ENCODE peak calls at places on chromosomes 11 and 22, in six cellular contexts. V is tibial artery, I is BJ, E is ovary, Z is left ventricle myocardium inferior, U is gastrocnemius medialis. B is an unnamed sample.

GRCh38 chr11:35649984-35650383 is 12.6 kb upstream of the TRIM44 start:
- DNase-seq in V (no peak), U (no peak), E (no peak), Z (no peak), I (no peak), B (no peak)

GRCh38 chr11:97325693-97326092 is 935.9 kb downstream of the JRKL start:
- DNase-seq in U (no peak), V (no peak), Z (no peak), E (no peak), I (no peak), B (no peak)

GRCh38 chr11:76665921-76666351 is 4.6 kb downstream of the LRRC32 start:
- DNase-seq in V (no peak), E (no peak), Z (no peak), I (no peak), U (no peak), B (no peak)

GRCh38 chr11:47216141-47216798 is 1.5 kb downstream of the DDB2 start:
- DNase-seq in Z (no peak), I (peak; percentile 59), V (peak; percentile 78), E (peak; percentile 36), U (no peak), B (no peak)

GRCh38 chr22:27561301-27561820 is 240.2 kb downstream of the MN1 start:
- DNase-seq in Z (no peak), U (no peak), I (no peak), E (no peak), V (no peak), B (no peak)

GRCh38 chr22:17874231-17874630 is 100.0 kb upstream of the BID start:
- DNase-seq in E (no peak), V (no peak), U (no peak), I (no peak), Z (no peak), B (no peak)

GRCh38 chr11:109320595-109320994 is 101.4 kb upstream of the C11orf87 start:
- DNase-seq in V (no peak), Z (no peak), I (no peak), E (no peak), U (no peak), B (no peak)

GRCh38 chr11:64729851-64730382 is 6.9 kb upstream of the NRXN2 start:
- DNase-seq in I (no peak), Z (no peak), V (no peak), U (no peak), E (no peak), B (no peak)

GRCh38 chr11:119297938-119298337 is 19.0 kb downstream of the MCAM start:
- DNase-seq in V (no peak), U (no peak), Z (no peak), I (no peak), E (no peak), B (no peak)

GRCh38 chr11:12058425-12059115 is 50.1 kb upstream of the DKK3 start:
- DNase-seq in V (no peak), Z (no peak), U (no peak), E (no peak), I (no peak), B (no peak)

GRCh38 chr11:12808519-12808918 is 134.3 kb downstream of the TEAD1 start:
- DNase-seq in E (no peak), U (no peak), V (no peak), I (no peak), Z (no peak), B (no peak)

GRCh38 chr11:15177491-15177890 is 62.8 kb downstream of the INSC start:
- DNase-seq in I (no peak), Z (no peak), E (no peak), V (no peak), U (no peak), B (no peak)

GRCh38 chr22:46576556-46577351 is 39.3 kb upstream of the CELSR1 start:
- DNase-seq in I (no peak), V (no peak), E (peak; percentile 42), Z (peak; percentile 69), U (no peak), B (no peak)

GRCh38 chr11:123235117-123235686 is 40.2 kb upstream of the CLMP start:
- DNase-seq in U (no peak), E (peak; percentile 64), V (no peak), I (no peak), Z (peak; percentile 48), B (no peak)
- H3K4me3 ChIP-seq in U (no peak overlapping the region), E (no peak overlapping the region), V (no peak overlapping the region), I (no peak overlapping the region), Z (peak overlapping the region; percentile 0), B (no peak overlapping the region)

DNA sequence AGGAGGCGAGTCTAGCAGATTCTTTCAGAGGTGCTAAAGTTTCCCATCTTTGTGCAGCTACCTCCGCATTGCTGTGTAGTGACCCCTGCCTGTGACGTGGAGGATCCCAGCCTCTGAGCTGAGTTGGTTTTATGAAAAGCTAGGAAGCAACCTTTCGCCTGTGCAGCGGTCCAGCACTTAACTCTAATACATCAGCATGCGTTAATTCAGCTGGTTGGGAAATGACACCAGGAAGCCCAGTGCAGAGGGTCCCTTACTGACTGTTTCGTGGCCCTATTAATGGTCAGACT is 8.9 kb upstream of the SAMM50 start:
- DNase-seq in I (no peak), U (no peak), V (no peak), Z (no peak), E (no peak), B (no peak)
- TF ChIP-seq CTCF in I (no peak), U (no peak), V (no peak), Z (no peak), E (no peak), B (no peak)

DNA sequence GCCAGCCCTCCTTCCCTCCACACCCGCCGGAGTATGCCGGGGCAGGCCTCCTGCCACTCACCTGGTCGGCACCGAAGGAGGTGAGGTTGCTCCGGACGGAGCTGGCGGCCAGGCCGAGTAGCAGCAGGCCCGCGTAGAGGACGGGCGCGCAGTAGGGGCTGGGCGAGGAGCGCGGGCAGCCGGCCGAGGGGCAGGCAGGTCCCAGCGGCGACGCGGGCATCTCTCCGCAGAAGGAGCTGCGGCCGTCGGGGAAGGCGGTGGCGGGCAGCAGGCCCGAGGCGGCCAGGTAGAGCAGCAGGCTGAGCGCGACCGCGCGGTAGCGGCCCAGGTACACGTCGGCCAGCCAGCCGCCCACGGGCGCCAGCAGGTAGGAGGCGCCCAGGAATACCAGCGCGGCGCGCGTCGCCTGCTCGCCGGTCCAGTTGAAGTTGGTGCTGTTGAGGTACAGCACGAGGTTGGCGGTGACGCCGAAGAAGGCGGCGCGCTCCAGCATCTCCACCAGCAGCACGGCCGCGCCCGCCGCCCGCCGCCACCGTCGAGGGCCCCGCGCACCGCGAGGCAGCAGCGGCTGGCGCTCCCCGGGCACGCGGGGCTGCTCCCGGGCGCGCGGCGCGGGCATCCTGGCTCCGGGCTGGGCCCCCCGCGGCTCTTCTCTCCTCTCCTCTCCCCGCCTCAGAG is 904 bp downstream of the SLC15A3 start:
- DNase-seq in V (no peak), I (no peak), E (peak; percentile 47), Z (peak; percentile 48), U (no peak), B (no peak)
- H3K4me3 ChIP-seq in V (peak overlapping the region; percentile 60), I (peak overlapping the region; percentile 45), E (peak overlapping the region; percentile 47), Z (peak overlapping the region; percentile 69), U (peak overlapping the region; percentile 72), B (no peak overlapping the region)

DNA sequence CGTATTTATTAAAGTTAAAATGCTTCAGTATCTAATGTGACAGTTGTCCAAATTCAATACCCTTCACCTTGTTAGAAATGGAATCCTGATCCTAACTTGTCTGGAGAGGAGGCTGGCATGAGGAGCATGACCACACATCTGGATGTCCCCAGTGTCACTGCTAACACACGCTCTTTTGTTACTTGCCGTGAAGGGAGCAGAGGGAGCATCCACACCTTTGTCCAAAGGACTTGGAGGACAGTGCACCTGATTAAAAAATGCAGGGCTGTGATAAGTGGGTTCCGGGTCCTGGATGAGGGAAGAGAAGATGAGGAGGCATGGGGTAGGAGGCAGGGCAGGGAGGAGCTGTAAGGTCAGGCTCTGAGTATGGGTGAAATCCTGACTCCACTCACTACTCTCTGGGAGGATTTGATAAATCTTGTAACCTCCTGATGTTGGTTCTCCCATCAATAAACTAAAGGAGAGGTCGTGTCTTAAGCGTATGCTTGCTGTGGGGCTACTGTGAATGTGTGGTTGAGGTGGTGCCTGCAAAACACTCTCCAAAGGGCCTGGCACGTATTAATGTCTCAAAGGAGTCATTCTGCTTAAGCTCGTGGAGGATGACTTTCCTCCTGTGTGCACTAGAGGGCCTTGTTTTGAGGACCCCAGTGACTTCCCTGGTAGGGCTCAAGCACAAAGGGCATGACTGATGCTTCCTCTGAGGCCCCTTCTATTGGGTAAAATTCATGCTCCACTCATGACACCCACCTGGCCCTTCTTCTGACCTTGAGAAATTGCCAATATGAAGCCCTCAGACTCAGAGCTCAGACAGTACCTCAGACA is 16.8 kb upstream of the IGLL5 start:
- DNase-seq in I (no peak), E (no peak), Z (no peak), U (no peak), V (no peak), B (no peak)
- TF ChIP-seq CTCF in I (no peak), E (no peak), Z (no peak), U (no peak), V (no peak), B (peak; percentile 20)

DNA sequence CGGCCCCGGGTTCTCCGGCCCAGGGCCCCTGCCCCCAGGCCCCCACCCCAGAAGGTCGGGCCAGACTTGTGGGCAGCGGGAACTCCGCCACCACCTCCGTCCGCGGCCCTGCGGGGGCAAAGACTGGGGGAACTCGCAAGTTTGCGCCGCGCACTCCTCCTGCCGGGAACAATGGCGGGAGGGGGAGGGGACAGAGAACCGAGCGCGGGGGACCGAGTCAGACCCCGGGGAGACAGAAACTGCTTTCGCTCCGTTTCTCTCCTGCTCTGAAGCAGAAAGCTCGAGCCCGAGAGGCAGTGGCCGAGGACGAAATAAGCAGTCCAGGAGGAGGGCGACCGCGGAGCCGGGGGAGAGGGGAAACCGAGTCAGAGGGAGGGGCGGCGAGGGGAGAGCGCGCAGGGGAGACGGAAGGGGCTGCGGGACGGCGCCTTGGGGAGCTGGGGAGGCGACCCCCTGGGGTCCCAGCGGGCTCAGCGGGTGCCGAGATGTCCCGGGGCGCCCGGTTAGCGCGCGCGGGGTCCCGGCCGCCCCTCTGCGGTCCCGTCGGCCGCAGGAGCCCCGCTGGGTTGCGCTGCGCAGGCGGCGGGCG is 553 bp downstream of the TP53I11 start:
- DNase-seq in U (no peak), I (no peak), Z (no peak), E (peak; percentile 19), V (peak; percentile 74), B (no peak)
- H3K4me3 ChIP-seq in U (peak overlapping the region; percentile 85), I (peak overlapping the region; percentile 92), Z (peak overlapping the region; percentile 99), E (peak overlapping the region; percentile 73), V (peak overlapping the region; percentile 78), B (peak overlapping the region; percentile 40)